ENCODE peak calls at places on chromosomes 6 and 20, in nine cellular contexts. Q is Daoy, U is H9, G is LoVo, W is hippocampal formation, F is cerebellum, I is GM13977, A is AG08395, X is ELR. B is an unnamed sample.

GRCh38 chr6:3612341-3613041 is 139.0 kb downstream of the PXDC1 start:
- DNase-seq in G (peak; percentile 85), F (no peak), U (no peak), W (no peak), X (peak; percentile 91), A (peak; percentile 80), I (no peak), Q (peak; percentile 91), B (peak; percentile 87)

GRCh38 chr6:33746036-33746600 is 587 bp downstream of the IP6K3 start:
- DNase-seq in G (no peak), U (peak; percentile 46), I (no peak), A (peak; percentile 63), Q (peak; percentile 64), W (no peak), X (peak; percentile 72), F (no peak), B (peak; percentile 79)

GRCh38 chr20:36035720-36036119 is 67.3 kb downstream of the CNBD2 start:
- DNase-seq in Q (peak; percentile 87), U (no peak), X (peak; percentile 62), A (peak; percentile 28), W (no peak), F (no peak), G (no peak), I (no peak), B (no peak)

GRCh38 chr6:70391513-70391912 is 21.8 kb upstream of the FAM135A start:
- DNase-seq in A (no peak), G (no peak), I (no peak), Q (no peak), W (no peak), U (no peak), X (no peak), F (no peak), B (no peak)

GRCh38 chr6:131825946-131826345 is 18.1 kb downstream of the ENPP1 start:
- DNase-seq in X (no peak), I (no peak), A (no peak), U (no peak), G (no peak), Q (no peak), F (no peak), W (no peak), B (no peak)

GRCh38 chr6:15793288-15793687 is 130.5 kb upstream of the DTNBP1 start:
- DNase-seq in G (no peak), W (no peak), U (no peak), I (no peak), X (peak; percentile 70), A (peak; percentile 68), Q (peak; percentile 82), F (no peak), B (peak; percentile 4)

GRCh38 chr6:155709262-155709661 is 253.6 kb upstream of the NOX3 start:
- DNase-seq in F (no peak), W (no peak), U (no peak), I (no peak), Q (no peak), X (no peak), G (no peak), A (no peak), B (no peak)

GRCh38 chr6:132790450-132790849 is 8.0 kb downstream of the SLC18B1 start:
- DNase-seq in Q (no peak), W (no peak), U (no peak), X (no peak), I (no peak), A (no peak), F (no peak), G (no peak), B (no peak)

GRCh38 chr20:33489495-33490022 is 337 bp upstream of the CBFA2T2 start:
- DNase-seq in W (peak; percentile 96), U (peak; percentile 98), Q (peak; percentile 97), F (peak; percentile 100), A (peak; percentile 99), X (peak; percentile 99), G (peak; percentile 98), I (peak; percentile 99), B (peak; percentile 85)

GRCh38 chr6:11493979-11494378 is 43.6 kb upstream of the TMEM170B start:
- DNase-seq in A (no peak), G (no peak), I (no peak), W (no peak), Q (peak; percentile 64), F (no peak), U (no peak), X (no peak), B (no peak)

GRCh38 chr6:8180327-8181161 is 78.2 kb upstream of the EEF1E1 start:
- DNase-seq in G (peak; percentile 7), U (peak; percentile 51), I (no peak), F (no peak), X (peak; percentile 77), Q (peak; percentile 83), A (peak; percentile 90), W (no peak), B (peak; percentile 55)

GRCh38 chr6:1604991-1605821 is 4.5 kb upstream of the FOXC1 start:
- DNase-seq in F (no peak), Q (no peak), A (no peak), X (no peak), W (no peak), G (no peak), U (no peak), I (peak; percentile 61), B (no peak)

GRCh38 chr6:163490826-163491577 is 76.5 kb downstream of the QKI start:
- DNase-seq in A (no peak), I (no peak), W (peak; percentile 38), Q (no peak), G (peak; percentile 59), F (no peak), U (no peak), X (no peak), B (no peak)